ENCODE peak calls at places on chromosome 14, in four cellular contexts. One of them, this sample, is unnamed.

GRCh38 chr14:72715215-72715909 is 178.5 kb downstream of the DPF3 start:
- DNase-seq in bronchial epithelial cell: no peak
- DNase-seq in fibroblast of lung: peak
- DNase-seq in left ventricle myocardium inferior: peak
- DNase-seq in this sample: no peak

GRCh38 chr14:50736932-50737419 is 68.9 kb upstream of the SAV1 start:
- DNase-seq in bronchial epithelial cell: no peak
- DNase-seq in fibroblast of lung: no peak
- DNase-seq in left ventricle myocardium inferior: no peak
- DNase-seq in this sample: no peak

GRCh38 chr14:90566481-90566880 is 169.7 kb downstream of the CALM1 start:
- DNase-seq in bronchial epithelial cell: no peak
- DNase-seq in fibroblast of lung: no peak
- DNase-seq in left ventricle myocardium inferior: no peak
- DNase-seq in this sample: no peak

GRCh38 chr14:98412431-98412830 is 859.6 kb downstream of the BCL11B start:
- DNase-seq in bronchial epithelial cell: no peak
- DNase-seq in fibroblast of lung: no peak
- DNase-seq in left ventricle myocardium inferior: no peak
- DNase-seq in this sample: no peak

GRCh38 chr14:64682173-64682710 is 22.0 kb upstream of the PLEKHG3 start:
- DNase-seq in bronchial epithelial cell: peak
- DNase-seq in fibroblast of lung: peak
- DNase-seq in left ventricle myocardium inferior: peak
- DNase-seq in this sample: peak

GRCh38 chr14:54252072-54252730 is 144.6 kb upstream of the CDKN3 start:
- DNase-seq in bronchial epithelial cell: peak
- DNase-seq in fibroblast of lung: peak
- DNase-seq in left ventricle myocardium inferior: no peak
- DNase-seq in this sample: peak

GRCh38 chr14:66476964-66477363 is 9.2 kb upstream of the CCDC196 start:
- DNase-seq in bronchial epithelial cell: peak
- DNase-seq in fibroblast of lung: peak
- DNase-seq in left ventricle myocardium inferior: no peak
- DNase-seq in this sample: no peak

GRCh38 chr14:76958020-76958965 is 70.2 kb downstream of the IRF2BPL start:
- DNase-seq in bronchial epithelial cell: no peak
- DNase-seq in fibroblast of lung: no peak
- DNase-seq in left ventricle myocardium inferior: no peak
- DNase-seq in this sample: no peak

GRCh38 chr14:28542040-28542439 is 224.5 kb upstream of the FOXG1 start:
- DNase-seq in bronchial epithelial cell: peak
- DNase-seq in fibroblast of lung: peak
- DNase-seq in left ventricle myocardium inferior: no peak
- DNase-seq in this sample: no peak

GRCh38 chr14:61322799-61323290 is 1.5 kb downstream of the PRKCH start:
- DNase-seq in bronchial epithelial cell: peak
- DNase-seq in fibroblast of lung: peak
- DNase-seq in left ventricle myocardium inferior: no peak
- DNase-seq in this sample: no peak

GRCh38 chr14:61323970-61324369 is 2.6 kb downstream of the PRKCH start:
- DNase-seq in bronchial epithelial cell: no peak
- DNase-seq in fibroblast of lung: no peak
- DNase-seq in left ventricle myocardium inferior: no peak
- DNase-seq in this sample: no peak

GRCh38 chr14:61321385-61322010 is at the start of gene PRKCH:
- DNase-seq in bronchial epithelial cell: peak
- DNase-seq in fibroblast of lung: peak
- DNase-seq in left ventricle myocardium inferior: peak
- DNase-seq in this sample: no peak

GRCh38 chr14:61320806-61321384 is 484 bp upstream of the PRKCH start:
- DNase-seq in bronchial epithelial cell: peak
- DNase-seq in fibroblast of lung: no peak
- DNase-seq in left ventricle myocardium inferior: no peak
- DNase-seq in this sample: no peak

GRCh38 chr14:61322011-61322798 is 826 bp downstream of the PRKCH start:
- DNase-seq in bronchial epithelial cell: no peak
- DNase-seq in fibroblast of lung: no peak
- DNase-seq in left ventricle myocardium inferior: peak
- DNase-seq in this sample: no peak
- H3K4me3 ChIP-seq in bronchial epithelial cell: peak
- H3K4me3 ChIP-seq in fibroblast of lung: peak
- H3K4me3 ChIP-seq in left ventricle myocardium inferior: peak
- H3K4me3 ChIP-seq in this sample: peak

GRCh38 chr14:94025720-94026119 is 420 bp upstream of the OTUB2 start:
- DNase-seq in bronchial epithelial cell: peak
- DNase-seq in fibroblast of lung: peak
- DNase-seq in left ventricle myocardium inferior: no peak
- DNase-seq in this sample: no peak
- H3K4me3 ChIP-seq in bronchial epithelial cell: peak
- H3K4me3 ChIP-seq in fibroblast of lung: peak
- H3K4me3 ChIP-seq in left ventricle myocardium inferior: peak
- H3K4me3 ChIP-seq in this sample: peak

GRCh38 chr14:67773844-67774377 is 42.5 kb downstream of the ZFYVE26 start:
- DNase-seq in bronchial epithelial cell: peak
- DNase-seq in fibroblast of lung: no peak
- DNase-seq in left ventricle myocardium inferior: no peak
- DNase-seq in this sample: no peak
- H3K4me3 ChIP-seq in bronchial epithelial cell: no peak
- H3K4me3 ChIP-seq in fibroblast of lung: no peak
- H3K4me3 ChIP-seq in left ventricle myocardium inferior: no peak
- H3K4me3 ChIP-seq in this sample: no peak

GRCh38 chr14:23435540-23436326 is at the start of gene MYH7:
- DNase-seq in bronchial epithelial cell: no peak
- DNase-seq in fibroblast of lung: no peak
- DNase-seq in left ventricle myocardium inferior: peak
- DNase-seq in this sample: no peak
- H3K4me3 ChIP-seq in bronchial epithelial cell: no peak
- H3K4me3 ChIP-seq in fibroblast of lung: no peak
- H3K4me3 ChIP-seq in left ventricle myocardium inferior: no peak
- H3K4me3 ChIP-seq in this sample: no peak

GRCh38 chr14:33477752-33478151 is 473.1 kb downstream of the EGLN3 start:
- DNase-seq in bronchial epithelial cell: no peak
- DNase-seq in fibroblast of lung: peak
- DNase-seq in left ventricle myocardium inferior: no peak
- DNase-seq in this sample: no peak

GRCh38 chr14:33469898-33470297 is 481.0 kb downstream of the EGLN3 start:
- DNase-seq in bronchial epithelial cell: no peak
- DNase-seq in fibroblast of lung: no peak
- DNase-seq in left ventricle myocardium inferior: no peak
- DNase-seq in this sample: no peak

GRCh38 chr14:33480589-33481184 is 470.2 kb downstream of the EGLN3 start:
- DNase-seq in bronchial epithelial cell: no peak
- DNase-seq in fibroblast of lung: no peak
- DNase-seq in left ventricle myocardium inferior: no peak
- DNase-seq in this sample: no peak

GRCh38 chr14:33475623-33476022 is 475.3 kb downstream of the EGLN3 start:
- DNase-seq in bronchial epithelial cell: peak
- DNase-seq in fibroblast of lung: peak
- DNase-seq in left ventricle myocardium inferior: no peak
- DNase-seq in this sample: no peak
- H3K4me3 ChIP-seq in bronchial epithelial cell: no peak
- H3K4me3 ChIP-seq in fibroblast of lung: no peak
- H3K4me3 ChIP-seq in left ventricle myocardium inferior: no peak
- H3K4me3 ChIP-seq in this sample: no peak

GRCh38 chr14:36646664-36647416 is 14.8 kb upstream of the PAX9 start:
- DNase-seq in bronchial epithelial cell: no peak
- DNase-seq in fibroblast of lung: no peak
- DNase-seq in left ventricle myocardium inferior: no peak
- DNase-seq in this sample: no peak
- H3K4me3 ChIP-seq in bronchial epithelial cell: peak
- H3K4me3 ChIP-seq in fibroblast of lung: peak
- H3K4me3 ChIP-seq in left ventricle myocardium inferior: peak
- H3K4me3 ChIP-seq in this sample: no peak

GRCh38 chr14:100645200-100645985 is 58.2 kb upstream of the BEGAIN start:
- DNase-seq in bronchial epithelial cell: peak
- DNase-seq in fibroblast of lung: peak
- DNase-seq in left ventricle myocardium inferior: peak
- DNase-seq in this sample: no peak

GRCh38 chr14:100645986-100646314 is 58.7 kb upstream of the BEGAIN start:
- DNase-seq in bronchial epithelial cell: no peak
- DNase-seq in fibroblast of lung: no peak
- DNase-seq in left ventricle myocardium inferior: no peak
- DNase-seq in this sample: no peak

GRCh38 chr14:100651999-100652508 is 64.8 kb upstream of the BEGAIN start:
- DNase-seq in bronchial epithelial cell: peak
- DNase-seq in fibroblast of lung: peak
- DNase-seq in left ventricle myocardium inferior: no peak
- DNase-seq in this sample: no peak

GRCh38 chr14:100649173-100649519 is 61.9 kb upstream of the BEGAIN start:
- DNase-seq in bronchial epithelial cell: no peak
- DNase-seq in fibroblast of lung: peak
- DNase-seq in left ventricle myocardium inferior: no peak
- DNase-seq in this sample: peak

DNA sequence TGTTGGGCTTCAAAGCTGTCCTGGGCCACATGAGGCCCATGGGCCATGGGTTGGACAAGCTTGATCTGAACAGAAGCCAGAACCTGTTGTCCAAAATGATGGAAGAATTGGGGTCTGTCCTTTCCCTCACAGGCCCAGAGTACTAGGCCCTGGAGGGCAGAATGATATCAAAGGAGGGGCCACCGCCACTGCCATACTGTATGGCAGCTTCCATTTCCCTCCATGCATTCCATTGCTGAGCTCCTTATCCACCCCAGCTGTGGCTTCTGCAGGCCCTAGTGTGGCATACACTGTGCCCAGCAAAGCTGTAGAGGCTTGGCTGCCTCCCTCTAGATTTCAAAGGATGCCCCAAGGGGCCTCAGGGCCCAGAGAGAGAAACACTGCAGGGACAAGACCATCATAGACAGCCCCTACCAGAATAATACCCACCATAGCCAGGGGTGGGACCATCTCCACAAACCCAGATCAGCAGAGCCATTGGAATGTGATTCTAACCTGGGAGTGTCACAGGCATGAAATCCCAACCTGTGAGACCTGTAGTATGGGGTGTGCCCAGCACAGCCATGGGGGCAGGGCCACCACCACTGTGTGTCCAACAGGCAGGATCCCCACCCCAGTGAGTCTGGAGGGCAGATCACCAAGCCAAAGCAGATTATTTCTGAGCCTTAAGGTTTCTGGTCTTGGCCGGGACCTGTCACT is 61.4 kb upstream of the BEGAIN start:
- DNase-seq in bronchial epithelial cell: no peak
- DNase-seq in fibroblast of lung: no peak
- DNase-seq in left ventricle myocardium inferior: no peak
- DNase-seq in this sample: no peak
- H3K4me3 ChIP-seq in bronchial epithelial cell: no peak
- H3K4me3 ChIP-seq in fibroblast of lung: no peak
- H3K4me3 ChIP-seq in left ventricle myocardium inferior: no peak
- H3K4me3 ChIP-seq in this sample: no peak